ENCODE peak calls at places on chromosomes 1 and 21, in nine cellular contexts. Y is K562, B is esophagus muscularis mucosa, P is spleen, L is transverse colon, D is HCT116, U is prostate gland, W is breast epithelium, S is HepG2. H is an unnamed sample.

GRCh38 chr1:180881806-180882509 is 30.7 kb upstream of the KIAA1614 start:
- DNase-seq in Y (peak), B (no peak), P (no peak), L (no peak), D (peak), U (no peak), W (no peak), S (peak), H (no peak)

GRCh38 chr1:113792471-113792870 is 19.8 kb downstream of the RSBN1 start:
- DNase-seq in Y (no peak), B (no peak), P (no peak), L (no peak), D (no peak), U (no peak), W (no peak), S (no peak), H (no peak)

GRCh38 chr1:153617677-153618076 is 1.6 kb upstream of the S100A14 start:
- DNase-seq in Y (peak), B (no peak), P (peak), L (peak), D (peak), U (no peak), W (no peak), S (no peak), H (peak)

GRCh38 chr1:201941420-201942128 is 4.8 kb downstream of the LMOD1 start:
- DNase-seq in Y (peak), B (no peak), P (no peak), L (no peak), D (no peak), U (no peak), W (no peak), S (peak), H (no peak)

GRCh38 chr1:50419192-50419906 is 3.9 kb downstream of the DMRTA2 start:
- DNase-seq in Y (peak), B (no peak), P (no peak), L (no peak), D (no peak), U (no peak), W (no peak), S (no peak), H (no peak)

GRCh38 chr21:45747802-45748445 is 104.4 kb downstream of the PCBP3 start:
- DNase-seq in Y (no peak), B (peak), P (no peak), L (no peak), D (peak), U (peak), W (no peak), S (no peak), H (no peak)

GRCh38 chr1:181936768-181937581 is 124.5 kb downstream of the ZNF648 start:
- DNase-seq in Y (peak), B (no peak), P (no peak), L (peak), D (peak), U (peak), W (peak), S (peak), H (no peak)

GRCh38 chr1:119083479-119083878 is 57.0 kb downstream of the WARS2 start:
- DNase-seq in Y (no peak), B (no peak), P (no peak), L (no peak), D (no peak), U (no peak), W (no peak), S (no peak), H (no peak)

GRCh38 chr1:155082941-155083541 is 4.4 kb downstream of the EFNA3 start:
- DNase-seq in Y (no peak), B (no peak), P (peak), L (peak), D (no peak), U (peak), W (peak), S (no peak), H (peak)

GRCh38 chr1:223712856-223713494 is 636 bp downstream of the CAPN2 start:
- DNase-seq in Y (peak), B (no peak), P (peak), L (peak), D (no peak), U (no peak), W (peak), S (no peak), H (peak)
- TF ChIP-seq POLR2A in Y (no peak), B (no peak), P (no peak), L (peak), D (peak), U (no peak), W (no peak), S (no peak), H (no peak)

DNA sequence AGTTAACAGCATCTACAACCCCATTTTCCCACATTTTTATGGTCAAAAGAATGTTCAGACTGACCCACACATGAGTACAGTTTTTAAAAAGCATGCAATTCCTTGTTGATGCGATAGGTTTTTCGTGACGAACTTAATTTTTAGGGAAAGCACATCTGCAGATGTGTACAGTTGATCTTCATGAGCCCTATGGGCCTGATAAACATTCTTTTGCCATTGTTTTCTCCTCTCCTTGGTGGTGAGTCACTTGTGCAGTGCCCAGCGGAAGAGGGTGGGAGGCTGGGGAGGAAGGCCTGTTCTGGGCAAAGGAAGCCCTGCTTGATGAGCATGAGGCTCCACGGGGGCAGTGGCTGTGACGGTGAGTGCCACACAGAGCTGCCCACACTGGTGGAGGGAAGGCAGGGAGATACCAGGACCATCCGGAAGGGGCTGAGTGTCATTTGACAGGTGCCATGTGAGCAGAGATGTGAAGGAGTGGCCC is 5.3 kb downstream of the ARF1 start:
- DNase-seq in Y (no peak), B (no peak), P (peak), L (peak), D (no peak), U (no peak), W (no peak), S (no peak), H (peak)
- TF ChIP-seq POLR2AphosphoS5 in Y (no peak), B (peak), P (peak), L (no peak), D (no peak), U (no peak), W (peak), S (no peak), H (no peak)

DNA sequence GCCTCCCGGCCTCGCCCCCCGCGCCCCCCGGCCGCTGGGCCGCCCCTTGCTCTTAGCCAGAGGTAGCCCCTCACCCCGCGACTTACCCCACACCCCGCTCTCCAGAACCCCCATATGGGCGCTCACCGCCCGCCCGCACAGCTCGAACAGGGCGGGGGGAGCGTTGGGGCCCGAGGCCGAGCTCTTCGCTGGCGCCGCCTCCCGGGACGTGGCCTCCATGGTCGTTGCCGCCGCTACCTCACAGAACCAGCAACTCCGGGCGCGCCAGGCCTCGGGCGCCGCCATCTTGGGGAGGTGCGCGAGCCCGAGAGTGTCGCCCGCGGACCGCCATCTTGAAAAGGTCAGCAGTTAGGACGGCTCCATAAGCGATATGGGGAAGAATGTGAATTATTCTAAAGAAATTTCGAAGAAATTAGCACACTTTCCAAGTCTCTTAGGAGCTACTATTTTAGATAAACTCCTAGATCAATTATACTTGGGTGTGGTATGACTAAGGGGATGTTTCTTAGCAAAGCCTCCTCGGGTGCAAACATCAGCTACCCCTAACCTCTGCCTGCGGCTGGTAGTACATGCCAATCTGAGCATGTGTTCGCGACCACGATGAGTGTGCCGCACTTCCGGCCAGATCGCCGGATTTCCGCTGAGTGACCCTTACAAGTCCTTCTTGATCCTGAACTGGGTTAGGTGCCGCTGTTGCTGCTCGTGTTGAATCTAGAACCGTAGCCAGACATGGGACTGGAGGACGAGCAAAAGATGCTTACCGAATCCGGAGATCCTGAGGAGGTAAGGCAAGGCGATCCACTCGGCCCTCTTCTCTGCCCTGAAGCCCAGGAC is at the start of the genes LRRC41 and UQCRH:
- DNase-seq in Y (peak), B (peak), P (peak), L (peak), D (peak), U (peak), W (peak), S (peak), H (peak)
- TF ChIP-seq POLR2A in Y (peak), B (peak), P (peak), L (peak), D (peak), U (peak), W (peak), S (peak), H (peak)

GRCh38 chr21:39386194-39386593 is 37.3 kb upstream of the HMGN1 start:
- DNase-seq in Y (no peak), B (no peak), P (peak), L (no peak), D (no peak), U (no peak), W (no peak), S (peak), H (peak)

GRCh38 chr21:39386899-39387298 is 38.0 kb upstream of the HMGN1 start:
- DNase-seq in Y (peak), B (no peak), P (no peak), L (no peak), D (no peak), U (no peak), W (no peak), S (no peak), H (no peak)

GRCh38 chr21:39387461-39388037 is 38.7 kb upstream of the HMGN1 start:
- DNase-seq in Y (peak), B (peak), P (peak), L (peak), D (peak), U (peak), W (peak), S (peak), H (peak)

GRCh38 chr21:39388811-39389155 is 39.9 kb upstream of the HMGN1 start:
- DNase-seq in Y (no peak), B (no peak), P (no peak), L (no peak), D (no peak), U (no peak), W (no peak), S (no peak), H (no peak)

DNA sequence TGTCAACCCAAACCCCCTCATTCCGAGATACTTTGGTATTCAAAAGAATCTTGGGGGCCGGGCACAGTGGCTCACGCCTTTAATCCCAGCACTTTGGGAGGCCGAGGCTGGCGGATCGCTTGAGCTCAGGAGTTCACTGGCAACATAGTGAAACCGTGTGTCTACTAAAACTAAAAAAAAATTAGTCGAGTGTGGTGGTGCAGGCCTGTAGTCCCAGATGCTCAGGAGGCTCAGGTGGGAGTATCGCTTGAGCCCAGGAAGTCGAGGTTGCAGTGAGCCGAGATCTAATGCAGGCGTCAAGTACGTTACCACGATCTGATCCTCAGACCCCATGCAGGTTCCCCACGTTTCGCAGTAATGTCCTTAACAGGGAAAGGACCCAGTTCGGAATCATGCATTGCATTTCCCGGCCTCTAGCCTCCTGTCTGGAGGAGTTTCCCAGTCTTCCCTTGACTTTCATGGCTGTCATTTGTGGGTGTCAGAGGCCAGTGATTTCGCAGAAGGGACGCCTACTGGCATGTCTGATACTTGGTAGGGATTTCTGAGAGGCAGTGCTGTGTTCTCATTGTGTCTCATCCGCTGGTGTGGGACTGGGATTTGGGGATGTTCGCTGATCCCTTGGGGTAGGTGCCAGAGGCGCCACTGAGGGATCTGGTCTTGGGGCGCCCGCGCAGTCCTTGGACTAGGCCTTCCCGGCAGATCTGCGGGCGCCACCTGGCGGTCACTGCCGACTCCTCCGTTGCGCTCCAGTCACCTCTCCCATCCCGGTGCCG is 39.3 kb upstream of the HMGN1 start:
- DNase-seq in Y (peak), B (peak), P (peak), L (peak), D (peak), U (peak), W (peak), S (peak), H (peak)
- TF ChIP-seq POLR2AphosphoS5 in Y (no peak), B (peak), P (peak), L (no peak), D (no peak), U (peak), W (no peak), S (no peak), H (no peak)

GRCh38 chr1:156750191-156750931 is 1.1 kb downstream of the HDGF start:
- DNase-seq in Y (peak), B (no peak), P (no peak), L (peak), D (no peak), U (peak), W (peak), S (no peak), H (no peak)
- TF ChIP-seq POLR2A in Y (no peak), B (no peak), P (no peak), L (no peak), D (no peak), U (peak), W (no peak), S (no peak), H (no peak)

DNA sequence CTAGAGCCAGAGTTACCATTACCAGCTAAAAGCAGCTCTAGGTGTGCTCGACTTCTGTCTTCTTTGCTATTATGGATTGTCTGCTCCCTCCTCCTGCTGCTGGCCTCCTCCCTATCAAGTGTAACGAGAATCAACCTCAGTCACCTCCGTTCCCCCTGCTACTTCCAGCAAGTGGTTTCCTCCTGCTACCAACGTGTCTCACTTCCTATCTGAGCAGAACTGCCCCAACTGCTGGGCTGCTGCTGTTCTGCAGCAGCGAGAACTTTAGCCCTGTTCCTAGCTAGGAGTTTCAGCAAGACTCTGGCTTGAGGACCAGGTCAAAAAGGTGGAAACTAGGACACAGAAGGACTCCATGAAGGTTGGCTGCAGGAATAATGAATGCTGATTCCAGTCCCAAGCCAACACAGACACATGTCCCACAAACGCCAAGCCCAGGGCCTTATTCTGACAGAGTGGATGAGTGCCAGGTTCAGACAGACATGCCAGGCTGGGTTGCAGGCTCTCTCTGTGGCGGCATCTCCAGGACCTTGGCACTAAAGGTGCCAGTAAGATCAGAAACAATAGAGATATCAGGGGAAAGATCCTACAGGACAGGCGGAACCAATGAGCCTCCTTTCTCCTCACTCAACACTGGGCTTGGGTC is 46.9 kb downstream of the CD34 start:
- DNase-seq in Y (no peak), B (no peak), P (peak), L (peak), D (no peak), U (no peak), W (no peak), S (no peak), H (no peak)
- TF ChIP-seq POLR2AphosphoS5 in Y (no peak), B (peak), P (no peak), L (no peak), D (no peak), U (no peak), W (no peak), S (no peak), H (no peak)

GRCh38 chr1:234750922-234751595 is 141.1 kb upstream of the IRF2BP2 start:
- DNase-seq in Y (peak), B (no peak), P (no peak), L (no peak), D (no peak), U (peak), W (no peak), S (peak), H (no peak)
- TF ChIP-seq POLR2A in Y (no peak), B (no peak), P (no peak), L (no peak), D (no peak), U (no peak), W (no peak), S (no peak), H (no peak)

GRCh38 chr1:210217482-210217881 is 15.1 kb upstream of the SERTAD4 start:
- DNase-seq in Y (no peak), B (no peak), P (no peak), L (no peak), D (no peak), U (no peak), W (no peak), S (no peak), H (no peak)

GRCh38 chr1:210218047-210218446 is 14.5 kb upstream of the SERTAD4 start:
- DNase-seq in Y (no peak), B (no peak), P (no peak), L (no peak), D (no peak), U (no peak), W (no peak), S (no peak), H (no peak)

GRCh38 chr1:210222288-210223006 is 10.1 kb upstream of the SERTAD4 start:
- DNase-seq in Y (no peak), B (peak), P (no peak), L (peak), D (no peak), U (peak), W (no peak), S (no peak), H (no peak)

GRCh38 chr1:210228158-210228557 is 4.4 kb upstream of the SERTAD4 start:
- DNase-seq in Y (no peak), B (no peak), P (no peak), L (no peak), D (no peak), U (no peak), W (no peak), S (no peak), H (no peak)

GRCh38 chr1:210223174-210223904 is 9.3 kb upstream of the SERTAD4 start:
- DNase-seq in Y (no peak), B (no peak), P (no peak), L (peak), D (no peak), U (no peak), W (no peak), S (no peak), H (no peak)
- TF ChIP-seq POLR2AphosphoS5 in Y (no peak), B (no peak), P (no peak), L (no peak), D (no peak), U (no peak), W (no peak), S (no peak), H (no peak)

DNA sequence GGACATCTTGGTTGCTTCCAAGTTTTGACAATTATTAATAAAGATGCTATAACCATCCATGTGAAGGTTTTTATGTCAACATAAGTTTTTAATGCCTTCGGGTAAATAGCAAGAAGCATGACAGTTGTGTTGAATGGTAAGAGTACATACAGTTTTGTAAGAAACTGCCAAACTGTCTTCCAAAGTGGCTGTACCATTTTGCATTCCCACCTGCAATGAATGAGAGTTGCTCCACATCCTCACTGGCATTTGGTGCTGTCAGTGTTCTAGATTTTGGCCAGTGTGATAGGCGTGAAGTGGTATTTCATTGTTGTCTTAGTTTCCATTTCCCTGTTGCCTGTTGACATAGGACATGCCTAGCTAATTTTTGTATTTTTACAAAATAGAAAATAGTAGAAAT is 45.4 kb downstream of the CD58 start:
- DNase-seq in Y (no peak), B (no peak), P (no peak), L (no peak), D (no peak), U (no peak), W (no peak), S (no peak), H (no peak)
- TF ChIP-seq POLR2A in Y (no peak), B (no peak), P (no peak), L (no peak), D (no peak), U (no peak), W (no peak), S (no peak), H (no peak)

GRCh38 chr1:42934111-42934510 is 24.6 kb downstream of the SLC2A1 start:
- DNase-seq in Y (no peak), B (no peak), P (peak), L (no peak), D (no peak), U (no peak), W (no peak), S (no peak), H (peak)
- TF ChIP-seq POLR2AphosphoS5 in Y (no peak), B (no peak), P (no peak), L (no peak), D (no peak), U (no peak), W (no peak), S (no peak), H (no peak)